ENCODE peak calls at places on chromosomes 11 and 22, in nine cellular contexts. One of them, this sample, is unnamed.

GRCh38 chr11:2305140-2305861 is 3.5 kb downstream of the TSPAN32 start:
- DNase-seq in M059J: peak
- DNase-seq in esophagus muscularis mucosa: no peak
- DNase-seq in NCI-H82: peak
- DNase-seq in CD4-positive, CD25-positive, alpha-beta regulatory T cell: peak
- DNase-seq in germinal center: peak
- DNase-seq in NCI-H526 treated with DMSO at 0.1 percent for 48 hours: peak
- DNase-seq in NAMALWA: peak
- DNase-seq in lung microvascular endothelial cell: peak
- DNase-seq in this sample: peak

GRCh38 chr22:38218661-38219331 is 17.0 kb downstream of the MAFF start:
- DNase-seq in NCI-H526 treated with DMSO at 0.1 percent for 48 hours: no peak
- DNase-seq in esophagus muscularis mucosa: no peak
- DNase-seq in NCI-H82: no peak
- DNase-seq in NAMALWA: no peak
- DNase-seq in lung microvascular endothelial cell: peak
- DNase-seq in CD4-positive, CD25-positive, alpha-beta regulatory T cell: no peak
- DNase-seq in germinal center: no peak
- DNase-seq in M059J: peak
- DNase-seq in this sample: peak

GRCh38 chr11:57239348-57239747 is 2.3 kb upstream of the APLNR start:
- DNase-seq in lung microvascular endothelial cell: no peak
- DNase-seq in NCI-H526 treated with DMSO at 0.1 percent for 48 hours: no peak
- DNase-seq in CD4-positive, CD25-positive, alpha-beta regulatory T cell: no peak
- DNase-seq in esophagus muscularis mucosa: no peak
- DNase-seq in M059J: no peak
- DNase-seq in germinal center: no peak
- DNase-seq in NAMALWA: no peak
- DNase-seq in NCI-H82: no peak
- DNase-seq in this sample: no peak

GRCh38 chr11:133277886-133278285 is 254.4 kb downstream of the OPCML start:
- DNase-seq in germinal center: no peak
- DNase-seq in lung microvascular endothelial cell: no peak
- DNase-seq in esophagus muscularis mucosa: no peak
- DNase-seq in NAMALWA: no peak
- DNase-seq in NCI-H82: no peak
- DNase-seq in CD4-positive, CD25-positive, alpha-beta regulatory T cell: no peak
- DNase-seq in NCI-H526 treated with DMSO at 0.1 percent for 48 hours: no peak
- DNase-seq in M059J: no peak
- DNase-seq in this sample: no peak

GRCh38 chr11:995752-996420 is 40.6 kb downstream of the MUC6 start:
- DNase-seq in lung microvascular endothelial cell: no peak
- DNase-seq in NCI-H82: peak
- DNase-seq in NCI-H526 treated with DMSO at 0.1 percent for 48 hours: no peak
- DNase-seq in germinal center: no peak
- DNase-seq in esophagus muscularis mucosa: no peak
- DNase-seq in CD4-positive, CD25-positive, alpha-beta regulatory T cell: peak
- DNase-seq in M059J: no peak
- DNase-seq in NAMALWA: peak
- DNase-seq in this sample: no peak

GRCh38 chr22:45692549-45692948 is 20.9 kb downstream of the ATXN10 start:
- DNase-seq in NCI-H526 treated with DMSO at 0.1 percent for 48 hours: no peak
- DNase-seq in esophagus muscularis mucosa: no peak
- DNase-seq in M059J: peak
- DNase-seq in NCI-H82: no peak
- DNase-seq in CD4-positive, CD25-positive, alpha-beta regulatory T cell: no peak
- DNase-seq in lung microvascular endothelial cell: peak
- DNase-seq in germinal center: no peak
- DNase-seq in NAMALWA: no peak
- DNase-seq in this sample: peak

GRCh38 chr22:50119169-50119767 is 29.5 kb downstream of the MOV10L1 start:
- DNase-seq in NAMALWA: no peak
- DNase-seq in M059J: no peak
- DNase-seq in NCI-H82: no peak
- DNase-seq in esophagus muscularis mucosa: no peak
- DNase-seq in germinal center: no peak
- DNase-seq in NCI-H526 treated with DMSO at 0.1 percent for 48 hours: no peak
- DNase-seq in CD4-positive, CD25-positive, alpha-beta regulatory T cell: no peak
- DNase-seq in lung microvascular endothelial cell: no peak
- DNase-seq in this sample: no peak

GRCh38 chr22:17773606-17774205 is 563 bp downstream of the BID start:
- DNase-seq in M059J: peak
- DNase-seq in NAMALWA: peak
- DNase-seq in NCI-H526 treated with DMSO at 0.1 percent for 48 hours: peak
- DNase-seq in NCI-H82: peak
- DNase-seq in esophagus muscularis mucosa: no peak
- DNase-seq in lung microvascular endothelial cell: peak
- DNase-seq in CD4-positive, CD25-positive, alpha-beta regulatory T cell: peak
- DNase-seq in germinal center: peak
- DNase-seq in this sample: peak

GRCh38 chr11:118918686-118919280 is 6.9 kb downstream of the BCL9L start:
- DNase-seq in NCI-H82: peak
- DNase-seq in lung microvascular endothelial cell: no peak
- DNase-seq in NCI-H526 treated with DMSO at 0.1 percent for 48 hours: no peak
- DNase-seq in germinal center: no peak
- DNase-seq in CD4-positive, CD25-positive, alpha-beta regulatory T cell: peak
- DNase-seq in esophagus muscularis mucosa: no peak
- DNase-seq in NAMALWA: no peak
- DNase-seq in M059J: peak
- DNase-seq in this sample: no peak

GRCh38 chr11:13963169-13963948 is 836 bp downstream of the SPON1 start:
- DNase-seq in NCI-H82: peak
- DNase-seq in CD4-positive, CD25-positive, alpha-beta regulatory T cell: peak
- DNase-seq in lung microvascular endothelial cell: peak
- DNase-seq in M059J: no peak
- DNase-seq in NCI-H526 treated with DMSO at 0.1 percent for 48 hours: no peak
- DNase-seq in germinal center: peak
- DNase-seq in NAMALWA: no peak
- DNase-seq in esophagus muscularis mucosa: no peak
- DNase-seq in this sample: no peak

GRCh38 chr22:49962751-49963646 is 2.4 kb downstream of the PIM3 start:
- DNase-seq in NCI-H82: no peak
- DNase-seq in esophagus muscularis mucosa: no peak
- DNase-seq in NCI-H526 treated with DMSO at 0.1 percent for 48 hours: no peak
- DNase-seq in germinal center: no peak
- DNase-seq in NAMALWA: no peak
- DNase-seq in lung microvascular endothelial cell: peak
- DNase-seq in CD4-positive, CD25-positive, alpha-beta regulatory T cell: no peak
- DNase-seq in M059J: no peak
- DNase-seq in this sample: no peak

GRCh38 chr11:72738199-72739141 is 13.7 kb downstream of the ARAP1 start:
- DNase-seq in lung microvascular endothelial cell: no peak
- DNase-seq in NCI-H82: no peak
- DNase-seq in germinal center: peak
- DNase-seq in NAMALWA: peak
- DNase-seq in NCI-H526 treated with DMSO at 0.1 percent for 48 hours: peak
- DNase-seq in esophagus muscularis mucosa: no peak
- DNase-seq in M059J: peak
- DNase-seq in CD4-positive, CD25-positive, alpha-beta regulatory T cell: no peak
- DNase-seq in this sample: no peak

GRCh38 chr11:119759324-119759723 is 30.3 kb upstream of the NECTIN1 start:
- DNase-seq in lung microvascular endothelial cell: no peak
- DNase-seq in esophagus muscularis mucosa: no peak
- DNase-seq in NAMALWA: no peak
- DNase-seq in M059J: peak
- DNase-seq in NCI-H526 treated with DMSO at 0.1 percent for 48 hours: no peak
- DNase-seq in CD4-positive, CD25-positive, alpha-beta regulatory T cell: no peak
- DNase-seq in germinal center: no peak
- DNase-seq in NCI-H82: peak
- DNase-seq in this sample: peak

GRCh38 chr11:46537851-46538295 is 56.0 kb downstream of the AMBRA1 start:
- DNase-seq in germinal center: peak
- DNase-seq in NCI-H526 treated with DMSO at 0.1 percent for 48 hours: peak
- DNase-seq in NCI-H82: peak
- DNase-seq in CD4-positive, CD25-positive, alpha-beta regulatory T cell: peak
- DNase-seq in esophagus muscularis mucosa: no peak
- DNase-seq in NAMALWA: peak
- DNase-seq in lung microvascular endothelial cell: peak
- DNase-seq in M059J: peak
- DNase-seq in this sample: peak

GRCh38 chr11:111860257-111860656 is 11.1 kb downstream of the ALG9 start:
- DNase-seq in lung microvascular endothelial cell: no peak
- DNase-seq in germinal center: no peak
- DNase-seq in esophagus muscularis mucosa: no peak
- DNase-seq in NCI-H82: no peak
- DNase-seq in NAMALWA: no peak
- DNase-seq in M059J: no peak
- DNase-seq in CD4-positive, CD25-positive, alpha-beta regulatory T cell: no peak
- DNase-seq in NCI-H526 treated with DMSO at 0.1 percent for 48 hours: no peak
- DNase-seq in this sample: no peak

GRCh38 chr22:28600546-28601143 is 79.0 kb downstream of the TTC28 start:
- DNase-seq in NCI-H82: peak
- DNase-seq in NAMALWA: peak
- DNase-seq in germinal center: peak
- DNase-seq in lung microvascular endothelial cell: peak
- DNase-seq in NCI-H526 treated with DMSO at 0.1 percent for 48 hours: peak
- DNase-seq in esophagus muscularis mucosa: no peak
- DNase-seq in M059J: peak
- DNase-seq in CD4-positive, CD25-positive, alpha-beta regulatory T cell: peak
- DNase-seq in this sample: peak

GRCh38 chr11:12840871-12841516 is 166.8 kb downstream of the TEAD1 start:
- DNase-seq in lung microvascular endothelial cell: peak
- DNase-seq in CD4-positive, CD25-positive, alpha-beta regulatory T cell: no peak
- DNase-seq in NCI-H526 treated with DMSO at 0.1 percent for 48 hours: no peak
- DNase-seq in NCI-H82: peak
- DNase-seq in esophagus muscularis mucosa: no peak
- DNase-seq in NAMALWA: no peak
- DNase-seq in M059J: peak
- DNase-seq in germinal center: no peak
- DNase-seq in this sample: peak

GRCh38 chr11:33980896-33981295 is 70.6 kb upstream of the CAPRIN1 start:
- DNase-seq in NAMALWA: no peak
- DNase-seq in M059J: no peak
- DNase-seq in CD4-positive, CD25-positive, alpha-beta regulatory T cell: no peak
- DNase-seq in NCI-H82: no peak
- DNase-seq in NCI-H526 treated with DMSO at 0.1 percent for 48 hours: no peak
- DNase-seq in germinal center: no peak
- DNase-seq in lung microvascular endothelial cell: peak
- DNase-seq in esophagus muscularis mucosa: no peak
- DNase-seq in this sample: peak

GRCh38 chr11:61056566-61056965 is 45.7 kb upstream of the CD5 start:
- DNase-seq in CD4-positive, CD25-positive, alpha-beta regulatory T cell: no peak
- DNase-seq in NCI-H82: no peak
- DNase-seq in NCI-H526 treated with DMSO at 0.1 percent for 48 hours: no peak
- DNase-seq in germinal center: no peak
- DNase-seq in esophagus muscularis mucosa: no peak
- DNase-seq in NAMALWA: no peak
- DNase-seq in M059J: peak
- DNase-seq in lung microvascular endothelial cell: no peak
- DNase-seq in this sample: no peak